ENCODE peak calls at places on chromosomes 2 and 18, in seven cellular contexts. B is psoas muscle, U is small intestine, E is BE2C, F is cardiac muscle cell, L is Peyer's patch, W is GM23248. T is an unnamed sample.

GRCh38 chr18:3458952-3459853 is 9.2 kb downstream of the TGIF1 start:
- DNase-seq in B (no peak), U (peak; percentile 27), E (no peak), F (no peak), L (no peak), W (peak; percentile 83), T (peak; percentile 65)

GRCh38 chr2:41791523-41791922 is 256.3 kb upstream of the PKDCC start:
- DNase-seq in B (no peak), U (peak; percentile 2), E (no peak), F (peak; percentile 80), L (no peak), W (peak; percentile 50), T (peak; percentile 26)

GRCh38 chr2:61911510-61911909 is 6.0 kb downstream of the COMMD1 start:
- DNase-seq in B (no peak), U (no peak), E (no peak), F (peak; percentile 38), L (no peak), W (peak; percentile 23), T (no peak)

GRCh38 chr2:174026122-174026845 is 61.1 kb upstream of the SP3 start:
- DNase-seq in B (no peak), U (no peak), E (no peak), F (no peak), L (no peak), W (peak; percentile 31), T (no peak)

GRCh38 chr2:189933911-189934399 is 128.6 kb downstream of the MSTN start:
- DNase-seq in B (no peak), U (no peak), E (no peak), F (no peak), L (no peak), W (peak; percentile 88), T (peak; percentile 44)

GRCh38 chr2:98915751-98916358 is 20.2 kb downstream of the CRACDL start:
- DNase-seq in B (no peak), U (no peak), E (no peak), F (no peak), L (peak; percentile 11), W (peak; percentile 90), T (peak; percentile 30)

GRCh38 chr2:70214958-70215357 is 24.1 kb upstream of the C2orf42 start:
- DNase-seq in B (no peak), U (no peak), E (no peak), F (no peak), L (no peak), W (peak; percentile 93), T (no peak)

GRCh38 chr2:27672723-27673486 is 9.2 kb downstream of the SLC4A1AP start:
- DNase-seq in B (no peak), U (no peak), E (no peak), F (peak; percentile 81), L (no peak), W (no peak), T (no peak)

GRCh38 chr18:63141777-63142176 is 177.8 kb downstream of the BCL2 start:
- DNase-seq in B (no peak), U (no peak), E (no peak), F (no peak), L (peak; percentile 64), W (no peak), T (no peak)

GRCh38 chr2:111066062-111066593 is 54.6 kb upstream of the BCL2L11 start:
- DNase-seq in B (no peak), U (no peak), E (no peak), F (no peak), L (no peak), W (no peak), T (no peak)

GRCh38 chr2:230052299-230052698 is 16.4 kb downstream of the SLC16A14 start:
- DNase-seq in B (no peak), U (no peak), E (no peak), F (no peak), L (no peak), W (peak; percentile 22), T (no peak)

GRCh38 chr18:59902180-59902992 is 2.6 kb downstream of the PMAIP1 start:
- DNase-seq in B (no peak), U (no peak), E (no peak), F (no peak), L (no peak), W (peak; percentile 80), T (peak; percentile 46)
- H3K4me1 ChIP-seq in B (no peaks in the 10 kb centered on the region), U (peaks cover 2% of the 10 kb centered on the region), E (peaks cover 2% of the 10 kb centered on the region), F (peaks cover 7% of the 10 kb centered on the region), L (no peaks in the 10 kb centered on the region), W (peaks cover 28% of the 10 kb centered on the region), T (peaks cover 31% of the 10 kb centered on the region)

DNA sequence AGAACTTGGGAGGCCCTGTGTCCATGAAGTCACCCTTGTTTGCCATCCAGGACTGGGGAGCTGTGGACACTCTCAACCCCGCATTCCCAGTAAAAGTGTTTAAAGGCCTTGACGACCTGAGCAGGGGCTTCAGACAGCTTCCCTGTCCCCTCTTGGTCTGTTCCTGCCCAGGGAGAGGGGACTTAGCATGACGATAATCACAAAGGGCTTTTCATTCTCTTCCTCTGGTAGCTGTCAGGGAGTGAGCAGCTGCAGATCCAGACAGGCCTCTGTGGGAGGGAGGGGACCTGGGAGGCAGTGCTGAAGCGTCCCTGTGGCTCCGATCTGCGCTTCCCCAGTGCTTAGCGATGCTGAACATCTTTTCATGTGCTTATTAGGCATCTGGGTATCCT is 77.8 kb upstream of the HS6ST1 start:
- DNase-seq in B (no peak), U (no peak), E (peak; percentile 76), F (peak; percentile 52), L (no peak), W (no peak), T (no peak)
- H3K4me3 ChIP-seq in B (no peak overlapping the region), U (no peak overlapping the region), E (no peak overlapping the region), F (no peak overlapping the region), L (no peak overlapping the region), W (no peak overlapping the region), T (no peak overlapping the region)

DNA sequence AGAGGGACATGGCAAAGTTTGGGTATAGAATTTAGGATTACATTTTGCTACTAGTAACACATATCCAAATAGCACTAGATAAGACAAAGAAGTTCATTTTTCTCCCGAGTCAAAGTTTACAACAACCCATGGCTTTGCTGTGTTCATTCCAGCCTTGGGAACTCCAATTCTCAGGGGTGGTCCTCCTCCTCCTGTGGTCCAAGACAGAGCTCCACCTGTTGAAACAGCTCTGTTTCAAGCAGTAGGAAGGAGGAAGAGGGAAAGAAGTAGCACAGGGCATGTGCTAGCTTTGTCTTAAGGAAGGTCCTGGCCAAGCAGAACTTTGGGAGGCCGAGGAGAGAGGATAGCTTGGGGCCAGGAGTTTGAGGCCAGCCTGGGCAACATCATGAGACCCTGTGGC is 113.8 kb upstream of the SIX2 start:
- DNase-seq in B (no peak), U (no peak), E (no peak), F (no peak), L (no peak), W (no peak), T (no peak)
- H3K4me1 ChIP-seq in B (no peaks in the 10 kb centered on the region), U (no peaks in the 10 kb centered on the region), E (no peaks in the 10 kb centered on the region), F (peaks cover 4% of the 10 kb centered on the region), L (no peaks in the 10 kb centered on the region), W (peaks cover 34% of the 10 kb centered on the region), T (peaks cover 2% of the 10 kb centered on the region)

GRCh38 chr2:201228912-201229290 is 31.4 kb upstream of the CASP8 start:
- DNase-seq in B (no peak), U (peak; percentile 47), E (no peak), F (no peak), L (no peak), W (no peak), T (no peak)

GRCh38 chr2:201234167-201235139 is 25.9 kb upstream of the CASP8 start:
- DNase-seq in B (no peak), U (peak; percentile 45), E (no peak), F (no peak), L (no peak), W (peak; percentile 55), T (no peak)

GRCh38 chr2:201235865-201236811 is 24.2 kb upstream of the CASP8 start:
- DNase-seq in B (peak; percentile 58), U (peak; percentile 68), E (peak; percentile 58), F (peak; percentile 78), L (peak; percentile 74), W (peak; percentile 87), T (peak; percentile 73)

GRCh38 chr2:201233192-201234166 is 26.9 kb upstream of the CASP8 start:
- DNase-seq in B (no peak), U (peak; percentile 98), E (no peak), F (no peak), L (peak; percentile 95), W (peak; percentile 36), T (no peak)

DNA sequence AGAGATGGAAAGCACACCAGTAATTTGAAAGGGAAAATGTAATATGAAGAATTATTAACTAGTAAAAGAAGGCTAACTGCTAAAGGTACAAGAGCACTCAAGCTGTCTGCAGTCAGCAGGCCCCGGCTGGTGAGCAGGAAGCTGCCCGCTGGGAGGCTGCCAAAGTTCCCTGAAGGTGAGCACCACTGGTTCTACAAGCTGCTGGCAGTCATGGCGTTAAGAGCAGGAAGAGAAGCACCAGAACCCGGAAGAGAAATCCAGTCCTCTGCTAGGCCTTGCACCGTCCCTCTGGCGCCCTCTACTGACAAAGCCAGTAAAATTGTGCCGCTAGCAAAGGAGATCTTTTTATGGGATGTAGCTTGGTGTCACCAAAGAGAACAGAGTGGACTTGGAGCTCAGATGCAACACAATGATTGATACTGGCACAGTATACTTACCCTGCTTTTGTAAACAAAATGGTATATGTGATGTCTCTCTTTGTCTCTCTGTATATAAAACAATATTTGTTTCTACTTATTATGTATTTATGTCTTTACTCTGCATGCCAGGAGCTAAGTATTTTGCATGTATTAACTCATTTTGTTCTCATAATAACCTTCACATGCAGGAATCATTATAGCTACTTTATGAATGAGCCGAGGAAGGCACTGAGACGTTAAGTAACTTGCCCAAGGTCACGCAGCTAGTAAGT is 28.1 kb upstream of the CASP8 start:
- DNase-seq in B (peak; percentile 82), U (peak; percentile 98), E (peak; percentile 94), F (peak; percentile 88), L (peak; percentile 97), W (peak; percentile 94), T (peak; percentile 93)
- H3K4me3 ChIP-seq in B (no peak overlapping the region), U (no peak overlapping the region), E (no peak overlapping the region), F (no peak overlapping the region), L (peak overlapping the region; percentile 58), W (peak overlapping the region; percentile 34), T (no peak overlapping the region)

GRCh38 chr18:22344908-22345670 is 72.6 kb downstream of the CTAGE1 start:
- DNase-seq in B (no peak), U (peak; percentile 81), E (no peak), F (no peak), L (no peak), W (no peak), T (peak; percentile 57)

GRCh38 chr18:22347624-22348511 is 69.8 kb downstream of the CTAGE1 start:
- DNase-seq in B (no peak), U (peak; percentile 49), E (no peak), F (peak; percentile 53), L (no peak), W (peak; percentile 57), T (peak; percentile 63)

GRCh38 chr18:22346968-22347611 is 70.6 kb downstream of the CTAGE1 start:
- DNase-seq in B (peak; percentile 60), U (peak; percentile 93), E (no peak), F (peak; percentile 71), L (peak; percentile 88), W (peak; percentile 75), T (peak; percentile 76)

GRCh38 chr18:22345733-22346132 is 72.0 kb downstream of the CTAGE1 start:
- DNase-seq in B (no peak), U (no peak), E (no peak), F (no peak), L (no peak), W (peak; percentile 38), T (peak; percentile 39)

DNA sequence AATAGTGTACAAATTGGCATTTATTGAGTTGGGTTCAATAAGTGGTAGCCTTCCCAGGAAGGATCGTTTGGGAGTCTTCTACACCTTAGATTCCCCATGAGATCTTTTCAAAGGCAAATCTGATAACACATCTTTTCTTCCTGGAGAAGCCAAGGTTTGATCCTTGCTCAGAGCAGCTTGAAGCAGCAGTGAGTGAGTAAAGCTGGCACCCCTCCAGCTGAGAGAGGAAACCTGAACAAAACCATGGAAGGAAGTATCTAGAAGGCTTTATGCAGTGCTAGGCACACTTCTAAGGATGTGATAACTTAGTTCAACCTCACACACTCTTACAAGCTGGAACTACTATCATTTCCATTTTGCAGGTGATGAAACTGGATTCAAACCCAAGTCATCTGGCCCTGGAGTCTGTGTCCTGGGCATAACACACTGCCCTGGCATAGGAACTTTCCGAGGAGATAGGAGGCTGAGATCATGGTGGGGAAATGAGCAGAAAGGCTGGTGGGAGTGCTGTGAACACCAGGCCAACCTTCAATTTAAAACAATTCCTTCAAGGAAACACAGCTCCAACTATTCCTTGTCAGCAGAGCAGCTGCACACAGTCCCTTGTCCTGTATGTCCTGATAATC is 71.3 kb downstream of the CTAGE1 start:
- DNase-seq in B (peak; percentile 50), U (peak; percentile 91), E (no peak), F (no peak), L (peak; percentile 87), W (peak; percentile 89), T (peak; percentile 93)
- H3K4me1 ChIP-seq in B (peaks cover 7% of the 10 kb centered on the region), U (peaks cover 4% of the 10 kb centered on the region), E (peaks cover 15% of the 10 kb centered on the region), F (peaks cover 55% of the 10 kb centered on the region), L (peaks cover 34% of the 10 kb centered on the region), W (peaks cover 58% of the 10 kb centered on the region), T (peaks cover 62% of the 10 kb centered on the region)